ENCODE peak calls at places on chromosomes 2 and 18, in eight cellular contexts. Q is tibial nerve, B is NB4, E is HepG2, W is ovary, O is testis, Y is sigmoid colon, X is suprapubic skin. G is an unnamed sample.

GRCh38 chr2:232779935-232780334 is 3.6 kb upstream of the KCNJ13 start:
- DNase-seq in O (no peak), X (no peak), Y (no peak), E (no peak), Q (no peak), B (no peak), W (no peak), G (no peak)

GRCh38 chr2:174586418-174586817 is 11.2 kb downstream of the WIPF1 start:
- DNase-seq in E (no peak), W (no peak), X (no peak), Y (no peak), Q (no peak), B (no peak), O (no peak), G (no peak)

GRCh38 chr2:239546541-239546940 is 145.7 kb upstream of the HDAC4 start:
- DNase-seq in Y (peak; percentile 30), B (no peak), W (no peak), O (no peak), X (peak; percentile 38), E (no peak), Q (no peak), G (no peak)

GRCh38 chr18:40612356-40612755 is 1342.7 kb upstream of the PIK3C3 start:
- DNase-seq in B (no peak), Y (no peak), Q (no peak), E (no peak), O (no peak), W (no peak), X (no peak), G (no peak)

GRCh38 chr2:219570194-219570923 is 980 bp downstream of the OBSL1 start:
- DNase-seq in Q (no peak), X (no peak), Y (no peak), W (peak; percentile 66), B (peak; percentile 48), E (no peak), O (peak; percentile 43), G (peak; percentile 43)

GRCh38 chr18:68402784-68403183 is 312.1 kb downstream of the TMX3 start:
- DNase-seq in Y (no peak), W (no peak), O (no peak), B (no peak), E (no peak), Q (no peak), X (no peak), G (no peak)

GRCh38 chr18:32906506-32907214 is 133.8 kb upstream of the KLHL14 start:
- DNase-seq in W (no peak), B (peak; percentile 5), O (no peak), E (no peak), Y (no peak), Q (no peak), X (no peak), G (no peak)

GRCh38 chr2:215982465-215982875 is 30.9 kb downstream of the MREG start:
- DNase-seq in W (no peak), X (no peak), O (no peak), Q (no peak), E (peak; percentile 97), Y (no peak), B (no peak), G (no peak)

GRCh38 chr2:26979761-26980160 is 9.3 kb downstream of the MAPRE3 start:
- DNase-seq in X (no peak), Y (peak; percentile 70), O (no peak), E (no peak), W (no peak), Q (no peak), B (peak; percentile 18), G (no peak)

GRCh38 chr18:35941299-35941698 is 31.2 kb upstream of the RMP24 start:
- DNase-seq in O (no peak), X (no peak), W (no peak), Q (no peak), B (no peak), Y (no peak), E (no peak), G (no peak)

GRCh38 chr2:152623076-152623740 is 94.1 kb downstream of the PRPF40A start:
- DNase-seq in X (no peak), B (no peak), Q (no peak), O (no peak), Y (no peak), W (no peak), E (no peak), G (no peak)

GRCh38 chr2:49490710-49491109 is 336.4 kb upstream of the FSHR start:
- DNase-seq in E (peak; percentile 29), X (no peak), W (no peak), O (peak; percentile 45), Y (no peak), B (peak; percentile 59), Q (no peak), G (peak; percentile 19)

GRCh38 chr18:62450546-62451395 is 72.1 kb upstream of the ZCCHC2 start:
- DNase-seq in X (no peak), O (no peak), W (no peak), Y (peak; percentile 72), E (peak; percentile 63), B (peak; percentile 93), Q (peak; percentile 21), G (peak; percentile 97)

GRCh38 chr2:190553254-190553653 is 18.7 kb upstream of the NEMP2 start:
- DNase-seq in Y (no peak), B (no peak), Q (no peak), E (no peak), O (no peak), X (no peak), W (no peak), G (no peak)

GRCh38 chr2:120736202-120736954 is 710 bp downstream of the GLI2 start:
- DNase-seq in X (peak; percentile 75), Q (no peak), O (peak; percentile 67), W (peak; percentile 80), E (no peak), Y (no peak), B (no peak), G (no peak)
- TF ChIP-seq POLR2A in X (no peak), Q (no peak), O (no peak), W (no peak), E (no peak), Y (no peak), B (no peak), G (no peak)

DNA sequence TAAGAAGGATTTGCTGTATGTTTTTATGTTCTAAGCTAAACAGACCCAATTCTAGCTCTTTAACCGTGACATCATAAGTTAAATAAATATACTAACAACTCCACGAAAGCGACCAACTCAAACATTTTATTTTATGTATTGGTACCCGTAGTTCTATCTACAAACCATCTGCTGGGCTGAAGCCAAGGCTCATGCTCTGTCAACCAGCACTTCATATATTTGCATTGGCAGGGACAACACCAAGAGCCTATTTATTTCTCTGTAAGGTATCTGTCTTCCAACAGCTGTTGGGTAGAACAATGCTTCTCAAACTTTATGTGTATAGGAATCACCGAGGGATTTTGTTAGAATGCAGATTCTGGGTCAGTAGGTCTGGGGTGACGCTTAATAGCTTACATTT is 64.5 kb downstream of the PID1 start:
- DNase-seq in W (no peak), B (no peak), X (no peak), Y (no peak), E (no peak), Q (no peak), O (no peak), G (no peak)
- TF ChIP-seq POLR2A in W (no peak), B (no peak), X (no peak), Y (no peak), E (no peak), Q (no peak), O (no peak), G (no peak)

GRCh38 chr2:85421706-85422457 is 3.4 kb downstream of the SH2D6 start:
- DNase-seq in B (no peak), O (no peak), Y (no peak), E (no peak), W (no peak), X (no peak), Q (no peak), G (peak; percentile 55)

GRCh38 chr2:85420743-85421705 is 2.5 kb downstream of the SH2D6 start:
- DNase-seq in O (peak; percentile 96), X (peak; percentile 96), W (peak; percentile 93), Q (peak; percentile 93), Y (peak; percentile 94), E (peak; percentile 94), B (peak; percentile 94), G (peak; percentile 92)

GRCh38 chr2:85419009-85419711 is 646 bp downstream of the SH2D6 start:
- DNase-seq in W (no peak), Y (no peak), E (peak; percentile 74), B (no peak), O (no peak), Q (no peak), X (no peak), G (peak; percentile 46)

GRCh38 chr2:85414761-85415498 is 3.6 kb upstream of the SH2D6 start:
- DNase-seq in X (no peak), Q (no peak), O (peak; percentile 46), B (no peak), E (no peak), W (no peak), Y (no peak), G (peak; percentile 34)

GRCh38 chr2:85418132-85419008 is at the start of gene SH2D6:
- DNase-seq in O (peak; percentile 91), E (peak; percentile 86), Y (peak; percentile 93), X (peak; percentile 90), W (peak; percentile 90), Q (peak; percentile 84), B (peak; percentile 95), G (peak; percentile 90)
- TF ChIP-seq POLR2A in O (peak; percentile 13), E (peak; percentile 81), Y (no peak), X (no peak), W (peak; percentile 75), Q (peak; percentile 78), B (peak; percentile 64), G (peak; percentile 73)

GRCh38 chr18:48765053-48765452 is 185.7 kb downstream of the SMAD7 start:
- DNase-seq in Q (no peak), B (no peak), O (no peak), W (no peak), X (no peak), E (no peak), Y (no peak), G (no peak)

GRCh38 chr18:48766487-48766886 is 184.3 kb downstream of the SMAD7 start:
- DNase-seq in B (no peak), O (no peak), Q (no peak), X (no peak), W (no peak), Y (no peak), E (no peak), G (no peak)

GRCh38 chr18:48769006-48769646 is 181.6 kb downstream of the SMAD7 start:
- DNase-seq in Q (no peak), O (no peak), B (no peak), E (no peak), Y (no peak), X (no peak), W (no peak), G (no peak)

GRCh38 chr18:48766025-48766424 is 184.7 kb downstream of the SMAD7 start:
- DNase-seq in X (no peak), B (no peak), E (no peak), O (no peak), Q (no peak), Y (no peak), W (no peak), G (no peak)

DNA sequence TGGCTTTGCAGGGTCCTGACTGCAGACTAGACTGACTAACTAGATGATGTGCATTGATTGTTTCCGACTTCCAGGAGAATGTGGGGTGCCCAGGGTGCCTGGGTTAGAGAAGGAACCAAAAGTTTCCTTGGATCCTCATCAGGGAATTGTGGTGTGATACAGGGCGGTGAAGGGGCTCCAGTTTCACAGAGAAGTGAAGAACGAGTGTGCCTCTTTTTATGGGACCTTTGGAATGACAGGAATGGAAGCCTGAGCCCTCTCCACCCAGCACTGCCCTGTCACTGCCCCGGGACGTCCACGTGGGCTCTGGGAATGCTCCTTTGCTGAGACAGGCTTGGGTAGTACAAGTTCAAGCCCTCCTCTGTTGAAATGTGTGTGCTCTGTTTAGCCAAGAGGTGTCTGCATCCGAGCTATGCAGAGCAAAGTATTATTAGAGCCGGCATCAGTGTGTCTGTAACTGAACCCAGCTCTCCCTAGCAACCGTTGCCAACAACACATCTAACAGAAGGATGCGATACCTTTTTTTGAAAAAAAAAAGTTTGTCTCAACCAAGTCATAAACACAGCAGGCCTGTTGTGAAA is 183.6 kb downstream of the SMAD7 start:
- DNase-seq in X (no peak), B (no peak), Q (no peak), E (no peak), O (no peak), Y (no peak), W (no peak), G (no peak)
- TF ChIP-seq POLR2A in X (no peak), B (no peak), Q (no peak), E (no peak), O (no peak), Y (no peak), W (no peak), G (no peak)